ENCODE peak calls at places on chromosomes 2 and 18, in eight cellular contexts. One of them, this sample, is unnamed.

GRCh38 chr2:173884403-173884802 is 80.8 kb downstream of the SP3 start:
- DNase-seq in stimulated activated CD4-positive, alpha-beta T cell treated with anti-CD3 and anti-CD28 coated beads, Interleukin-1b, Interleukin-23, amount 100 ng/mL, for 24 hours: no peak
- DNase-seq in NCI-H1092 treated with DMSO at 0.1 percent for 48 hours: peak; percentile 4
- DNase-seq in right lobe of liver: peak; percentile 72
- DNase-seq in heart left ventricle: peak; percentile 43
- DNase-seq in GM10248: no peak
- DNase-seq in NCI-H1417: peak; percentile 7
- DNase-seq in stimulated activated naive CD8-positive, alpha-beta T cell treated with anti-CD3 and anti-CD28 coated beads, Interleukin-15, amount 100 ng/mL, for 72 hours: peak; percentile 25
- DNase-seq in this sample: peak; percentile 33

GRCh38 chr18:35756506-35757117 is 175.1 kb downstream of the GALNT1 start:
- DNase-seq in right lobe of liver: peak; percentile 57
- DNase-seq in NCI-H1417: peak; percentile 88
- DNase-seq in GM10248: peak; percentile 69
- DNase-seq in stimulated activated naive CD8-positive, alpha-beta T cell treated with anti-CD3 and anti-CD28 coated beads, Interleukin-15, amount 100 ng/mL, for 72 hours: peak; percentile 59
- DNase-seq in stimulated activated CD4-positive, alpha-beta T cell treated with anti-CD3 and anti-CD28 coated beads, Interleukin-1b, Interleukin-23, amount 100 ng/mL, for 24 hours: peak; percentile 24
- DNase-seq in NCI-H1092 treated with DMSO at 0.1 percent for 48 hours: peak; percentile 83
- DNase-seq in heart left ventricle: peak; percentile 50
- DNase-seq in this sample: peak; percentile 41

GRCh38 chr2:235026649-235027557 is 75.1 kb downstream of the SH3BP4 start:
- DNase-seq in stimulated activated CD4-positive, alpha-beta T cell treated with anti-CD3 and anti-CD28 coated beads, Interleukin-1b, Interleukin-23, amount 100 ng/mL, for 24 hours: no peak
- DNase-seq in heart left ventricle: peak; percentile 66
- DNase-seq in NCI-H1417: no peak
- DNase-seq in stimulated activated naive CD8-positive, alpha-beta T cell treated with anti-CD3 and anti-CD28 coated beads, Interleukin-15, amount 100 ng/mL, for 72 hours: no peak
- DNase-seq in right lobe of liver: peak; percentile 95
- DNase-seq in GM10248: no peak
- DNase-seq in NCI-H1092 treated with DMSO at 0.1 percent for 48 hours: peak; percentile 56
- DNase-seq in this sample: peak; percentile 44

GRCh38 chr2:111157798-111158197 is 37.1 kb downstream of the BCL2L11 start:
- DNase-seq in stimulated activated CD4-positive, alpha-beta T cell treated with anti-CD3 and anti-CD28 coated beads, Interleukin-1b, Interleukin-23, amount 100 ng/mL, for 24 hours: no peak
- DNase-seq in GM10248: no peak
- DNase-seq in stimulated activated naive CD8-positive, alpha-beta T cell treated with anti-CD3 and anti-CD28 coated beads, Interleukin-15, amount 100 ng/mL, for 72 hours: peak; percentile 28
- DNase-seq in NCI-H1092 treated with DMSO at 0.1 percent for 48 hours: no peak
- DNase-seq in heart left ventricle: no peak
- DNase-seq in right lobe of liver: no peak
- DNase-seq in NCI-H1417: peak; percentile 50
- DNase-seq in this sample: no peak

GRCh38 chr2:121096611-121097010 is 188.4 kb downstream of the TFCP2L1 start:
- DNase-seq in heart left ventricle: no peak
- DNase-seq in stimulated activated CD4-positive, alpha-beta T cell treated with anti-CD3 and anti-CD28 coated beads, Interleukin-1b, Interleukin-23, amount 100 ng/mL, for 24 hours: no peak
- DNase-seq in NCI-H1417: no peak
- DNase-seq in right lobe of liver: no peak
- DNase-seq in GM10248: no peak
- DNase-seq in NCI-H1092 treated with DMSO at 0.1 percent for 48 hours: no peak
- DNase-seq in stimulated activated naive CD8-positive, alpha-beta T cell treated with anti-CD3 and anti-CD28 coated beads, Interleukin-15, amount 100 ng/mL, for 72 hours: no peak
- DNase-seq in this sample: no peak

GRCh38 chr2:201654611-201655384 is 11.5 kb upstream of the TMEM237 start:
- DNase-seq in heart left ventricle: no peak
- DNase-seq in stimulated activated naive CD8-positive, alpha-beta T cell treated with anti-CD3 and anti-CD28 coated beads, Interleukin-15, amount 100 ng/mL, for 72 hours: no peak
- DNase-seq in GM10248: no peak
- DNase-seq in NCI-H1092 treated with DMSO at 0.1 percent for 48 hours: no peak
- DNase-seq in stimulated activated CD4-positive, alpha-beta T cell treated with anti-CD3 and anti-CD28 coated beads, Interleukin-1b, Interleukin-23, amount 100 ng/mL, for 24 hours: no peak
- DNase-seq in right lobe of liver: no peak
- DNase-seq in NCI-H1417: no peak
- DNase-seq in this sample: peak; percentile 78

GRCh38 chr2:67733517-67733916 is 329.3 kb downstream of the C1D start:
- DNase-seq in right lobe of liver: peak; percentile 52
- DNase-seq in heart left ventricle: no peak
- DNase-seq in stimulated activated CD4-positive, alpha-beta T cell treated with anti-CD3 and anti-CD28 coated beads, Interleukin-1b, Interleukin-23, amount 100 ng/mL, for 24 hours: no peak
- DNase-seq in NCI-H1417: peak; percentile 26
- DNase-seq in stimulated activated naive CD8-positive, alpha-beta T cell treated with anti-CD3 and anti-CD28 coated beads, Interleukin-15, amount 100 ng/mL, for 72 hours: peak; percentile 10
- DNase-seq in NCI-H1092 treated with DMSO at 0.1 percent for 48 hours: no peak
- DNase-seq in GM10248: peak; percentile 38
- DNase-seq in this sample: peak; percentile 49

GRCh38 chr2:96267159-96267971 is 1.3 kb downstream of the CIAO1 start:
- DNase-seq in stimulated activated naive CD8-positive, alpha-beta T cell treated with anti-CD3 and anti-CD28 coated beads, Interleukin-15, amount 100 ng/mL, for 72 hours: peak; percentile 67
- DNase-seq in stimulated activated CD4-positive, alpha-beta T cell treated with anti-CD3 and anti-CD28 coated beads, Interleukin-1b, Interleukin-23, amount 100 ng/mL, for 24 hours: peak; percentile 37
- DNase-seq in GM10248: peak; percentile 45
- DNase-seq in NCI-H1417: peak; percentile 38
- DNase-seq in NCI-H1092 treated with DMSO at 0.1 percent for 48 hours: no peak
- DNase-seq in heart left ventricle: no peak
- DNase-seq in right lobe of liver: no peak
- DNase-seq in this sample: no peak